ENCODE peak calls at places on chromosomes 2 and 18, in nine cellular contexts. One of them, this sample, is unnamed.

GRCh38 chr2:37768491-37768925 is 97.1 kb upstream of the CDC42EP3 start:
- DNase-seq in mesenchymal stem cell: peak
- DNase-seq in OCI-LY7: no peak
- DNase-seq in sigmoid colon: no peak
- DNase-seq in cardiac fibroblast: peak
- DNase-seq in fibroblast of the aortic adventitia: peak
- DNase-seq in astrocyte of the spinal cord: peak
- DNase-seq in left lung: no peak
- DNase-seq in fibroblast of lung: peak
- DNase-seq in this sample: peak

GRCh38 chr2:238573065-238573778 is 146.5 kb downstream of the ASB1 start:
- DNase-seq in sigmoid colon: no peak
- DNase-seq in OCI-LY7: peak
- DNase-seq in cardiac fibroblast: no peak
- DNase-seq in mesenchymal stem cell: no peak
- DNase-seq in astrocyte of the spinal cord: no peak
- DNase-seq in fibroblast of lung: no peak
- DNase-seq in left lung: no peak
- DNase-seq in fibroblast of the aortic adventitia: no peak
- DNase-seq in this sample: no peak

GRCh38 chr18:39761273-39761672 is 2193.8 kb upstream of the PIK3C3 start:
- DNase-seq in mesenchymal stem cell: no peak
- DNase-seq in fibroblast of the aortic adventitia: no peak
- DNase-seq in fibroblast of lung: no peak
- DNase-seq in sigmoid colon: no peak
- DNase-seq in cardiac fibroblast: no peak
- DNase-seq in astrocyte of the spinal cord: no peak
- DNase-seq in left lung: no peak
- DNase-seq in OCI-LY7: no peak
- DNase-seq in this sample: peak

GRCh38 chr2:99559075-99559662 is 69.4 kb upstream of the REV1 start:
- DNase-seq in astrocyte of the spinal cord: peak
- DNase-seq in left lung: peak
- DNase-seq in fibroblast of the aortic adventitia: peak
- DNase-seq in OCI-LY7: peak
- DNase-seq in cardiac fibroblast: peak
- DNase-seq in fibroblast of lung: peak
- DNase-seq in mesenchymal stem cell: peak
- DNase-seq in sigmoid colon: peak
- DNase-seq in this sample: peak

GRCh38 chr2:202178342-202178958 is 59.9 kb downstream of the SUMO1 start:
- DNase-seq in fibroblast of the aortic adventitia: peak
- DNase-seq in left lung: no peak
- DNase-seq in fibroblast of lung: peak
- DNase-seq in OCI-LY7: peak
- DNase-seq in cardiac fibroblast: peak
- DNase-seq in astrocyte of the spinal cord: peak
- DNase-seq in mesenchymal stem cell: peak
- DNase-seq in sigmoid colon: peak
- DNase-seq in this sample: peak

GRCh38 chr2:211468881-211469280 is 912.5 kb downstream of the CPS1 start:
- DNase-seq in mesenchymal stem cell: no peak
- DNase-seq in fibroblast of lung: no peak
- DNase-seq in sigmoid colon: no peak
- DNase-seq in left lung: no peak
- DNase-seq in OCI-LY7: no peak
- DNase-seq in astrocyte of the spinal cord: no peak
- DNase-seq in cardiac fibroblast: no peak
- DNase-seq in fibroblast of the aortic adventitia: no peak
- DNase-seq in this sample: no peak

GRCh38 chr2:136214801-136215200 is 96.9 kb upstream of the CXCR4 start:
- DNase-seq in mesenchymal stem cell: no peak
- DNase-seq in cardiac fibroblast: no peak
- DNase-seq in astrocyte of the spinal cord: no peak
- DNase-seq in left lung: no peak
- DNase-seq in fibroblast of lung: no peak
- DNase-seq in OCI-LY7: no peak
- DNase-seq in fibroblast of the aortic adventitia: no peak
- DNase-seq in sigmoid colon: no peak
- DNase-seq in this sample: no peak

GRCh38 chr2:122384768-122385333 is 629.4 kb downstream of the TSN start:
- DNase-seq in fibroblast of the aortic adventitia: no peak
- DNase-seq in sigmoid colon: no peak
- DNase-seq in left lung: no peak
- DNase-seq in fibroblast of lung: no peak
- DNase-seq in cardiac fibroblast: no peak
- DNase-seq in OCI-LY7: no peak
- DNase-seq in astrocyte of the spinal cord: no peak
- DNase-seq in mesenchymal stem cell: no peak
- DNase-seq in this sample: no peak

GRCh38 chr2:23697676-23698075 is 229.2 kb downstream of the ATAD2B start:
- DNase-seq in astrocyte of the spinal cord: peak
- DNase-seq in sigmoid colon: no peak
- DNase-seq in OCI-LY7: no peak
- DNase-seq in mesenchymal stem cell: peak
- DNase-seq in left lung: no peak
- DNase-seq in fibroblast of lung: peak
- DNase-seq in cardiac fibroblast: peak
- DNase-seq in fibroblast of the aortic adventitia: peak
- DNase-seq in this sample: peak

GRCh38 chr2:241857572-241858121 is 1.0 kb downstream of the PDCD1 start:
- DNase-seq in OCI-LY7: no peak
- DNase-seq in fibroblast of the aortic adventitia: no peak
- DNase-seq in fibroblast of lung: no peak
- DNase-seq in astrocyte of the spinal cord: no peak
- DNase-seq in cardiac fibroblast: no peak
- DNase-seq in left lung: no peak
- DNase-seq in mesenchymal stem cell: no peak
- DNase-seq in sigmoid colon: peak
- DNase-seq in this sample: no peak

GRCh38 chr2:239223330-239224248 is 177.2 kb downstream of the HDAC4 start:
- DNase-seq in left lung: no peak
- DNase-seq in fibroblast of lung: peak
- DNase-seq in sigmoid colon: peak
- DNase-seq in fibroblast of the aortic adventitia: peak
- DNase-seq in astrocyte of the spinal cord: peak
- DNase-seq in cardiac fibroblast: peak
- DNase-seq in mesenchymal stem cell: no peak
- DNase-seq in OCI-LY7: no peak
- DNase-seq in this sample: peak

GRCh38 chr2:43391877-43392214 is 165.4 kb upstream of the ZFP36L2 start:
- DNase-seq in mesenchymal stem cell: no peak
- DNase-seq in left lung: no peak
- DNase-seq in fibroblast of lung: peak
- DNase-seq in astrocyte of the spinal cord: peak
- DNase-seq in fibroblast of the aortic adventitia: peak
- DNase-seq in sigmoid colon: no peak
- DNase-seq in OCI-LY7: no peak
- DNase-seq in cardiac fibroblast: peak
- DNase-seq in this sample: peak

GRCh38 chr18:55109818-55110414 is 150.7 kb upstream of the CCDC68 start:
- DNase-seq in mesenchymal stem cell: no peak
- DNase-seq in OCI-LY7: no peak
- DNase-seq in left lung: no peak
- DNase-seq in cardiac fibroblast: no peak
- DNase-seq in sigmoid colon: no peak
- DNase-seq in astrocyte of the spinal cord: no peak
- DNase-seq in fibroblast of the aortic adventitia: no peak
- DNase-seq in fibroblast of lung: no peak
- DNase-seq in this sample: no peak

GRCh38 chr2:219182331-219183150 is 4.5 kb downstream of the RETREG2 start:
- DNase-seq in sigmoid colon: peak
- DNase-seq in fibroblast of the aortic adventitia: no peak
- DNase-seq in astrocyte of the spinal cord: no peak
- DNase-seq in left lung: no peak
- DNase-seq in fibroblast of lung: no peak
- DNase-seq in mesenchymal stem cell: no peak
- DNase-seq in cardiac fibroblast: no peak
- DNase-seq in OCI-LY7: no peak
- DNase-seq in this sample: no peak

GRCh38 chr2:25365241-25365640 is 23.5 kb upstream of the DNMT3A start:
- DNase-seq in mesenchymal stem cell: no peak
- DNase-seq in OCI-LY7: no peak
- DNase-seq in astrocyte of the spinal cord: no peak
- DNase-seq in left lung: no peak
- DNase-seq in fibroblast of lung: no peak
- DNase-seq in sigmoid colon: no peak
- DNase-seq in fibroblast of the aortic adventitia: no peak
- DNase-seq in cardiac fibroblast: no peak
- DNase-seq in this sample: no peak

GRCh38 chr18:68693091-68693815 is 21.7 kb downstream of the TMX3 start:
- DNase-seq in mesenchymal stem cell: no peak
- DNase-seq in sigmoid colon: no peak
- DNase-seq in fibroblast of lung: no peak
- DNase-seq in OCI-LY7: no peak
- DNase-seq in left lung: no peak
- DNase-seq in cardiac fibroblast: no peak
- DNase-seq in astrocyte of the spinal cord: no peak
- DNase-seq in fibroblast of the aortic adventitia: no peak
- DNase-seq in this sample: no peak

GRCh38 chr2:207157727-207158126 is 8.0 kb downstream of the KLF7 start:
- DNase-seq in OCI-LY7: no peak
- DNase-seq in fibroblast of lung: no peak
- DNase-seq in astrocyte of the spinal cord: no peak
- DNase-seq in left lung: no peak
- DNase-seq in fibroblast of the aortic adventitia: no peak
- DNase-seq in mesenchymal stem cell: no peak
- DNase-seq in sigmoid colon: no peak
- DNase-seq in cardiac fibroblast: no peak
- DNase-seq in this sample: no peak

GRCh38 chr2:119495948-119496347 is 28.3 kb downstream of the SCTR start:
- DNase-seq in fibroblast of the aortic adventitia: no peak
- DNase-seq in sigmoid colon: no peak
- DNase-seq in OCI-LY7: no peak
- DNase-seq in fibroblast of lung: no peak
- DNase-seq in cardiac fibroblast: no peak
- DNase-seq in astrocyte of the spinal cord: no peak
- DNase-seq in mesenchymal stem cell: no peak
- DNase-seq in left lung: no peak
- DNase-seq in this sample: no peak
- H3K4me3 ChIP-seq in fibroblast of the aortic adventitia: no peak
- H3K4me3 ChIP-seq in sigmoid colon: no peak
- H3K4me3 ChIP-seq in OCI-LY7: no peak
- H3K4me3 ChIP-seq in fibroblast of lung: no peak
- H3K4me3 ChIP-seq in cardiac fibroblast: no peak
- H3K4me3 ChIP-seq in astrocyte of the spinal cord: no peak
- H3K4me3 ChIP-seq in mesenchymal stem cell: no peak
- H3K4me3 ChIP-seq in left lung: no peak
- H3K4me3 ChIP-seq in this sample: no peak

DNA sequence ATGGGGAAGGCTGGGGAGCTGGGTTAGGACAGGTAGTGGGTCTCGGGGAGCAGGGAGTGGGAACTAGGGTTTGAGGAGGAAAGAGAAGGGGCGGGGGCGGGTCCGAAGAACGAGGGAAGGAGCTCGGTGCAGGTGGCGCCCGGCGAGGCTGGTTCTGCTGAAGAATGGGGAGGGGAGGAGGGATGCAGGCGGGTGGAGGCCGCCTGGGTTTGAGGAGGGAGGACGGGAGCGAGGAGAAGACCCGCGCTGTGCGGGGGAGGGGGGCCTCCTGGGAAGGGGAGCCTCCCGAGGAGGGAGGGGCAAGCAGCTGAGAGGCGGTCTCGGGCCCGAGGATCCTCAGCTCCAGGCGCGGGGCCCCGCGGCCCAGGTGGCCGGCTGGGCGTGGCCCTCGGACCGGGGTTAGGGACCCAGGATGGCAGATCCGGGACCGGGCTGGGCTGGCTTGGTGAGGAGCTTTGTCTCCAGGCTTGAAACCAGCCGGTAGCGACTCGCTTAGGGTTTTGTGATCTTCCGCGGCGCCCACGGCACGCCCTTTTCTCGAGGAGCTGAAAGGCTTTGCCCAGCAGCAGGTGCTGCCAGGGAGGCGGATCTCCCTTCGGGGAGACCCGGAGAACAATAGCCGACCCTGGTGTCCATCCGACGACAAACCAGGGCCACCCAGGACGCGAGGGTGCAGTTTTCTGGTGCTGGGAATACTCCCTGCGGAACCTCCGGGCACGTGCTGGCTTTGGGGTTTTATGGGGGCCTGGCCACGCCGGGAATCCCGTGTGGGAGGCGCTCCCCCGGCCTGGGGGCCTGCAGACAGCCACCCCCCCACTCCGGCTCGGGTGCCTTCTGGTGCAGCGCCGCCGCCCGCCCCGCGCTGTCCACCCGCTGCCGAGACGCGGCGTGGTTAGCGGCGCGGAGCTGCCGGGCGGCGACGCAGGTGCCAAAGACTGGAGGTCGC is 1.4 kb downstream of the DPYSL5 start:
- DNase-seq in OCI-LY7: no peak
- DNase-seq in fibroblast of lung: no peak
- DNase-seq in astrocyte of the spinal cord: no peak
- DNase-seq in fibroblast of the aortic adventitia: no peak
- DNase-seq in mesenchymal stem cell: no peak
- DNase-seq in cardiac fibroblast: no peak
- DNase-seq in left lung: no peak
- DNase-seq in sigmoid colon: no peak
- DNase-seq in this sample: peak
- H3K4me3 ChIP-seq in OCI-LY7: no peak
- H3K4me3 ChIP-seq in fibroblast of lung: no peak
- H3K4me3 ChIP-seq in astrocyte of the spinal cord: no peak
- H3K4me3 ChIP-seq in fibroblast of the aortic adventitia: no peak
- H3K4me3 ChIP-seq in mesenchymal stem cell: no peak
- H3K4me3 ChIP-seq in cardiac fibroblast: no peak
- H3K4me3 ChIP-seq in left lung: no peak
- H3K4me3 ChIP-seq in sigmoid colon: peak
- H3K4me3 ChIP-seq in this sample: no peak

GRCh38 chr2:198376677-198377076 is 572.3 kb downstream of the PLCL1 start:
- DNase-seq in sigmoid colon: no peak
- DNase-seq in OCI-LY7: no peak
- DNase-seq in left lung: no peak
- DNase-seq in fibroblast of the aortic adventitia: no peak
- DNase-seq in mesenchymal stem cell: no peak
- DNase-seq in cardiac fibroblast: no peak
- DNase-seq in astrocyte of the spinal cord: peak
- DNase-seq in fibroblast of lung: peak
- DNase-seq in this sample: no peak
- H3K4me3 ChIP-seq in sigmoid colon: no peak
- H3K4me3 ChIP-seq in OCI-LY7: no peak
- H3K4me3 ChIP-seq in left lung: no peak
- H3K4me3 ChIP-seq in fibroblast of the aortic adventitia: no peak
- H3K4me3 ChIP-seq in mesenchymal stem cell: no peak
- H3K4me3 ChIP-seq in cardiac fibroblast: no peak
- H3K4me3 ChIP-seq in astrocyte of the spinal cord: no peak
- H3K4me3 ChIP-seq in fibroblast of lung: no peak
- H3K4me3 ChIP-seq in this sample: no peak

GRCh38 chr18:57428221-57429150 is 6.7 kb upstream of the ONECUT2 start:
- DNase-seq in fibroblast of the aortic adventitia: no peak
- DNase-seq in sigmoid colon: no peak
- DNase-seq in OCI-LY7: no peak
- DNase-seq in left lung: no peak
- DNase-seq in fibroblast of lung: no peak
- DNase-seq in cardiac fibroblast: no peak
- DNase-seq in mesenchymal stem cell: no peak
- DNase-seq in astrocyte of the spinal cord: no peak
- DNase-seq in this sample: no peak
- H3K4me3 ChIP-seq in fibroblast of the aortic adventitia: no peak
- H3K4me3 ChIP-seq in sigmoid colon: peak
- H3K4me3 ChIP-seq in OCI-LY7: no peak
- H3K4me3 ChIP-seq in left lung: no peak
- H3K4me3 ChIP-seq in fibroblast of lung: no peak
- H3K4me3 ChIP-seq in cardiac fibroblast: no peak
- H3K4me3 ChIP-seq in mesenchymal stem cell: no peak
- H3K4me3 ChIP-seq in astrocyte of the spinal cord: no peak
- H3K4me3 ChIP-seq in this sample: no peak